ENCODE peak calls at places on chromosomes 7 and 10, in five cellular contexts. T is left ventricle myocardium inferior, W is kidney, O is HCT116, Z is lower lobe of right lung. R is an unnamed sample. For H3K9me3 and H3K4me1, the result is how much of the 10 kb centered on the place peaks cover.

GRCh38 chr7:83478601-83479000 is 170.3 kb downstream of the SEMA3E start:
- DNase-seq in W (no peak), Z (no peak), T (no peak), O (no peak), R (no peak)

GRCh38 chr10:43383204-43383971 is 12.0 kb downstream of the FXYD4 start:
- DNase-seq in T (peak), W (peak), O (no peak), Z (no peak), R (no peak)

GRCh38 chr7:127897704-127898454 is 133.4 kb downstream of the LRRC4 start:
- DNase-seq in Z (no peak), T (no peak), O (no peak), W (no peak), R (no peak)

GRCh38 chr7:26449175-26450165 is 157.8 kb downstream of the SNX10 start:
- DNase-seq in O (no peak), Z (no peak), W (no peak), T (no peak), R (no peak)

GRCh38 chr10:73964743-73965142 is 33.2 kb upstream of the VCL start:
- DNase-seq in Z (no peak), W (no peak), T (no peak), O (no peak), R (no peak)

GRCh38 chr10:117552759-117553158 is 10.2 kb downstream of the EMX2 start:
- DNase-seq in O (no peak), T (no peak), W (no peak), Z (no peak), R (no peak)

GRCh38 chr7:23546897-23547572 is 15.3 kb upstream of the TRA2A start:
- DNase-seq in W (no peak), Z (peak), O (peak), T (peak), R (no peak)

GRCh38 chr10:3393958-3394357 is 221.4 kb upstream of the PITRM1 start:
- DNase-seq in W (no peak), T (no peak), Z (no peak), O (no peak), R (no peak)

GRCh38 chr7:2403718-2404648 is 572 bp downstream of the CHST12 start:
- DNase-seq in W (peak), Z (no peak), T (peak), O (no peak), R (peak)

GRCh38 chr7:33933611-33934281 is 28.4 kb downstream of the BMPER start:
- DNase-seq in Z (no peak), O (no peak), W (no peak), T (no peak), R (no peak)

GRCh38 chr7:158313931-158314330 is 273.7 kb downstream of the PTPRN2 start:
- DNase-seq in W (no peak), Z (no peak), T (no peak), O (no peak), R (no peak)

GRCh38 chr7:158316466-158317031 is 271.1 kb downstream of the PTPRN2 start:
- DNase-seq in O (no peak), W (no peak), T (no peak), Z (no peak), R (no peak)

GRCh38 chr7:158315881-158316280 is 271.7 kb downstream of the PTPRN2 start:
- DNase-seq in T (no peak), O (no peak), W (no peak), Z (no peak), R (no peak)

GRCh38 chr7:158314394-158314793 is 273.2 kb downstream of the PTPRN2 start:
- DNase-seq in Z (no peak), T (no peak), O (no peak), W (no peak), R (no peak)

GRCh38 chr7:158315326-158315725 is 272.3 kb downstream of the PTPRN2 start:
- DNase-seq in W (no peak), O (no peak), Z (no peak), T (no peak), R (no peak)
- H3K9me3 ChIP-seq in W (under half), O (under half), Z (under half), T (under half), R (under half)

GRCh38 chr7:92837214-92837749 is 909 bp upstream of the CDK6 start:
- DNase-seq in T (no peak), O (no peak), W (no peak), Z (no peak), R (no peak)

GRCh38 chr7:92836489-92837213 is at the start of gene CDK6:
- DNase-seq in T (peak), O (no peak), Z (peak), W (peak), R (peak)

GRCh38 chr7:92834661-92835139 is 1.7 kb downstream of the CDK6 start:
- DNase-seq in Z (peak), O (no peak), W (peak), T (no peak), R (peak)

GRCh38 chr7:92835140-92835850 is 1.1 kb downstream of the CDK6 start:
- DNase-seq in T (peak), Z (peak), W (peak), O (peak), R (peak)

DNA sequence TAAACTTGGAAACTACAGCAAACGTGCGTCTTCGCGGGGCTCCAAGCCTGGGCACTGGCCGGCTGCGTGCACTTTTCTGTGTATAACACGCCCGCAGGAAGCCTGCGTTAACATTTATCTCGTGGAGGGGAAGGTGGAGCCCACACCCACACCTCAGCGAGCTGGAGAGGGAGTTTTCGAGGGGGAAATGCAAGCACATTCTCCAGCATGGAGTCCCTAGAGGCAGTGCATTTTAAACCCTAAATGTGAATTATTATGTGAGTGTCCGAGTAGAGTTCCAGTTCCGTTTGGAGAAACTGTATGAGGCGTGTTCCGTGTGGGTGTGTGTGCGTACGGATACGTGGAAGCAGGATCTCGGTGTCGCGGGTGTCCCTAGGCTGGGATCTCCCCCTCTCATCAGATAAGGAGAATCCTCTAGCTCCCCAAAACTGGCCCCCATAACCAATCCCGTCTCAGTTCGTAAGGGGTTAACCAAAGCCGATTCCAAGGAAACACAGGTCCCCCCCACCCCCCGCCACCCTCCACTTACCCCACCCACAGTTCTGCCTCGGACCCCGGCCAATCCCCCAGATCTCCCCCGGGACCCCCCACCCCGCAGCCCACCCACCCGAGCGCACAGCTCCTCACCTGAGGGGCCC is 403 bp downstream of the CDK6 start:
- DNase-seq in T (peak), W (peak), Z (peak), O (no peak), R (peak)
- H3K4me1 ChIP-seq in T (half or more), W (under half), Z (under half), O (under half), R (under half)

GRCh38 chr10:83603708-83604107 is 535.6 kb upstream of the GHITM start:
- DNase-seq in Z (no peak), W (no peak), O (no peak), T (no peak), R (no peak)
- H3K9me3 ChIP-seq in Z (under half), W (under half), O (under half), T (under half), R (under half)

DNA sequence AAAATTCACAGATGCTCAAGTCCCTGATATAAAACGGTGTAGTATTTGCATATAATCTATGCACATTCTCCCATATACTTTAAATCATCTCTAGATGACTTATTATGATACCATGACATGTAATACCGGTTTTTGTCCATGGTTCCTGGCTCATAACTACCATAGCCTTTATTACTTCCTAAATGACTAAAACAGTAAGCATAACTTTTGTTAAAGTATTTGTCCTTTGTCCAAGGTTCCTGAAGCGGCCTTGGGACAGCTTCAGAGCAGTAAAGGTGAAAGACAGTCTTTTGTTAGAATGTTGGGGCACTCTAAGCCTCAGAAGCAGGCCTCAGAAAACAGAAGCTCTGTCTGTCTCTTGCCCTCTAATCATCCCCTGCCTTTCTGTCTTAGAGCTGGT is 4.0 kb downstream of the CRCP start:
- DNase-seq in W (no peak), O (no peak), Z (no peak), T (no peak), R (no peak)
- H3K4me1 ChIP-seq in W (under half), O (under half), Z (half or more), T (half or more), R (under half)

GRCh38 chr7:64266341-64266919 is 38.2 kb downstream of the ZNF679 start:
- DNase-seq in T (no peak), O (no peak), Z (no peak), W (no peak), R (no peak)
- H3K9me3 ChIP-seq in T (half or more), O (under half), Z (under half), W (under half), R (under half)

GRCh38 chr10:121378402-121378801 is 219.8 kb downstream of the FGFR2 start:
- DNase-seq in W (no peak), Z (no peak), T (no peak), O (no peak), R (no peak)
- H3K4me1 ChIP-seq in W (under half), Z (under half), T (under half), O (under half), R (under half)

GRCh38 chr7:6691609-6692106 is 15.1 kb downstream of the ZNF12 start:
- DNase-seq in T (no peak), Z (no peak), W (no peak), O (no peak), R (no peak)

DNA sequence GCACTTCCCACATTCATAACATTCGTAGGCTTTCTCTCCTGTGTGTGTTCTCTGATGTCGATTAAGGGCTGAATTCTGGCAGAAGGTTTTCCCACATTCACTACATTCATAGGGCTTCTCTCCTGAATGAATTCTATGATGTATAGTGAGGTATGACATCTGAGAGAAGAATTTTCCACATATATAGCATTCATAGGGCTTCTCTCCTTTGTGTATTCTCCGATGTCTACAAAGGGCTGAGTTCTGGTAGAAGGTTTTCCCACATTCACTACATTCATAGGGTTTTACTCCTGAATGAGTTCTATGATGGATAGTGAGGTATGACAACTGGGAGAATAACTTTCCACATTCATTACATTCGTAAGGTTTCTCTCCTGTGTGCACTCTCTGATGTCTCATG is 15.6 kb downstream of the ZNF12 start:
- DNase-seq in T (no peak), W (no peak), O (no peak), Z (no peak), R (no peak)
- H3K9me3 ChIP-seq in T (half or more), W (half or more), O (half or more), Z (half or more), R (half or more)

GRCh38 chr7:130913721-130914588 is 179.9 kb upstream of the KLF14 start:
- DNase-seq in T (no peak), Z (no peak), O (no peak), W (no peak), R (no peak)
- H3K4me1 ChIP-seq in T (half or more), Z (half or more), O (half or more), W (half or more), R (half or more)

DNA sequence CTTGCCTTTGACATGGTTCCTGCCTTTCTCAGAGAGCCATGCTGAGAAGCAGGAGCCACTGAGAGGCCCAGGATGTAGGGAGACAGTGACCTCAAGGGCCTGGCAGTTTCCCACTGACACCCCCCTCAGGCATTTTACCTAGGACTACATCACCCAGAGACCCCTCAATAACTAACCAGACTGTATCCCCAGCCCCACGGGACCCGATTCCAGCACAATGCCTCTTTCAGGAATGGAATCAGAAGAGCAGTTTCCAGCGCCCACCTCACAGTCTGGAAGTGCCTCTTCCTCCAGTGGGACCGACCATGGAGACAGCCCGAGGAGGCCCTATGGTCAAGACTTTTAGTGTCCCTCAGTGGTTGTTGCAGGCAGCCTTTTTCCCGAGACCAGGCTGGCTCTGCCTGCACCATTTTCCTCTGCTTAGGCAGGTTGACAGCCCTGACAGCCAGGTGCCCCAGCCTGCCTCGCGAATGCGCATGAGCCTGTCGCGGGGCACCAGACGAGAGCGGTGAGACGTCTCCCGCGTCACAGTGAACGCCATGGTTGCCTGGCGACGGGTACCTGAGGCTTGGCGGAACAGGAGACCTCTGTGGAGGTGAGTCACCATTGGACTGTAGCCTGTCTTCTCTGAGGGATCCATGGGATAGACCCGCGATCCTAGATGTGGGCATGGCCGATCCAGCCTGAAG is 28.4 kb upstream of the ZNF273 start:
- DNase-seq in Z (no peak), W (no peak), T (no peak), O (no peak), R (no peak)
- H3K9me3 ChIP-seq in Z (under half), W (under half), T (under half), O (under half), R (under half)

GRCh38 chr10:78512205-78512550 is 478.5 kb downstream of the RPS24 start:
- DNase-seq in Z (no peak), O (no peak), W (no peak), T (no peak), R (no peak)

GRCh38 chr10:78513330-78513729 is 479.7 kb downstream of the RPS24 start:
- DNase-seq in T (no peak), W (no peak), Z (no peak), O (no peak), R (no peak)

GRCh38 chr10:78515037-78515872 is 481.6 kb downstream of the RPS24 start:
- DNase-seq in T (no peak), Z (no peak), W (no peak), O (no peak), R (no peak)

GRCh38 chr10:78514459-78514858 is 480.8 kb downstream of the RPS24 start:
- DNase-seq in Z (no peak), W (no peak), T (no peak), O (no peak), R (no peak)

DNA sequence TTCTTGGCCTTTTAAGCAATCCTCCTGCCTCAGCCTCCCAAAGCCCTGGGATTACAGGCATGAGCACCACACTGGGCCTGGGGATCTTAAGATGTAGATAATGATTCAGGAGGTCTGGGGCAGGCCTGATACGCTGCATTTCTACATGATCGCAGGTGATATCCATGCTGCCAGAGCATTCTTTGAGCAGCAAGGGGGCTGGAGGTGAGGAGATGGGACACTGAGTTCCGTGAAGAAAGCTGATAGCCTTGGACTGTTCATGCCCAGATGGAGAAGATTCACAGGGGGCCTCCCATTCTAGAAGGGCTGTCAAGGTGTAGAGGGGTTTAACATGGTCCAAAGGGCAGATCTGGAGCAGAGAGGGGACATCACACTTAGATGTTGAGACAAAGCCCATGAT is 480.3 kb downstream of the RPS24 start:
- DNase-seq in T (no peak), O (no peak), W (no peak), Z (no peak), R (no peak)
- H3K4me1 ChIP-seq in T (under half), O (under half), W (under half), Z (under half), R (under half)

R was measured in upper lobe of right lung.